ENCODE peak calls at places on chromosomes 13 and 19, in five cellular contexts. H, Y, C, E and D are unnamed samples.

GRCh38 chr19:2619076-2619475 is 83.4 kb downstream of the GNG7 start:
- DNase-seq in Y (no peak), E (no peak), C (no peak), H (peak; percentile 45), D (no peak)

GRCh38 chr19:2246801-2247361 is 2.2 kb upstream of the AMH start:
- DNase-seq in H (no peak), C (peak; percentile 67), E (no peak), Y (peak; percentile 73), D (peak; percentile 36)

GRCh38 chr19:51002542-51003311 is 1.3 kb upstream of the KLK8 start:
- DNase-seq in H (peak; percentile 45), E (no peak), C (no peak), Y (no peak), D (no peak)

GRCh38 chr13:114222461-114222968 is 12.2 kb upstream of the CDC16 start:
- DNase-seq in C (peak; percentile 80), E (no peak), Y (peak; percentile 24), H (peak; percentile 18), D (no peak)

GRCh38 chr19:44757057-44757734 is 8.7 kb downstream of the BCL3 start:
- DNase-seq in Y (peak; percentile 79), E (no peak), C (peak; percentile 77), H (no peak), D (peak; percentile 65)

GRCh38 chr13:40572961-40573360 is 93.5 kb downstream of the FOXO1 start:
- DNase-seq in C (no peak), Y (no peak), E (no peak), H (no peak), D (no peak)

GRCh38 chr13:83730674-83731073 is 151.6 kb downstream of the SLITRK1 start:
- DNase-seq in E (no peak), H (no peak), C (no peak), Y (no peak), D (no peak)

GRCh38 chr13:21616880-21617279 is 12.9 kb upstream of the MICU2 start:
- DNase-seq in Y (no peak), H (no peak), C (no peak), E (no peak), D (no peak)

GRCh38 chr19:41195675-41196497 is 2.9 kb downstream of the CYP2S1 start:
- DNase-seq in Y (no peak), C (no peak), H (peak; percentile 37), E (no peak), D (no peak)

GRCh38 chr13:87536899-87537298 is 134.3 kb upstream of the SLITRK5 start:
- DNase-seq in H (peak; percentile 71), E (no peak), Y (no peak), C (no peak), D (no peak)

GRCh38 chr13:23867027-23867491 is 22.1 kb downstream of the MIPEP start:
- DNase-seq in C (peak; percentile 41), E (no peak), Y (no peak), H (no peak), D (peak; percentile 31)

GRCh38 chr19:32669205-32669785 is 5.7 kb downstream of the ANKRD27 start:
- DNase-seq in Y (no peak), H (no peak), E (no peak), C (no peak), D (peak; percentile 29)

GRCh38 chr19:34432797-34433196 is 4.6 kb downstream of the UBA2 start:
- DNase-seq in H (no peak), Y (peak; percentile 35), E (no peak), C (no peak), D (peak; percentile 20)

GRCh38 chr19:40803857-40804782 is 5.1 kb downstream of the EGLN2 start:
- DNase-seq in Y (peak; percentile 61), H (peak; percentile 84), E (no peak), C (no peak), D (no peak)

GRCh38 chr13:27171244-27171829 is at the start of gene USP12:
- DNase-seq in H (peak; percentile 48), C (no peak), E (peak; percentile 59), Y (peak; percentile 43), D (peak; percentile 12)

GRCh38 chr13:34513526-34513925 is 428.5 kb upstream of the NBEA start:
- DNase-seq in C (no peak), Y (no peak), H (no peak), E (no peak), D (peak; percentile 5)

GRCh38 chr19:13150919-13151604 is 851 bp downstream of the IER2 start:
- DNase-seq in C (no peak), Y (no peak), H (no peak), E (no peak), D (no peak)

GRCh38 chr19:50492303-50493052 is 15.8 kb upstream of the GARIN5A start:
- DNase-seq in H (no peak), E (no peak), Y (no peak), C (no peak), D (no peak)

GRCh38 chr19:50777830-50778303 is 7.6 kb downstream of the GPR32 start:
- DNase-seq in Y (no peak), H (no peak), E (no peak), C (peak; percentile 27), D (peak; percentile 8)

GRCh38 chr19:50449236-50449899 is 16.7 kb downstream of the MYBPC2 start:
- DNase-seq in E (no peak), Y (no peak), C (no peak), H (no peak), D (no peak)

GRCh38 chr13:35810286-35810685 is 320.9 kb downstream of the DCLK1 start:
- DNase-seq in H (no peak), C (no peak), Y (no peak), E (no peak), D (no peak)

GRCh38 chr13:40681341-40682051 is 15.1 kb upstream of the FOXO1 start:
- DNase-seq in H (no peak), C (no peak), E (no peak), Y (no peak), D (no peak)

GRCh38 chr13:23673354-23673753 is 103.1 kb downstream of the TNFRSF19 start:
- DNase-seq in C (peak; percentile 84), H (no peak), E (no peak), Y (no peak), D (peak; percentile 94)

GRCh38 chr13:50128406-50129048 is 113.3 kb downstream of the KCNRG start:
- DNase-seq in C (no peak), H (peak; percentile 58), E (no peak), Y (no peak), D (no peak)

GRCh38 chr13:70203661-70204229 is 95.5 kb upstream of the KLHL1 start:
- DNase-seq in C (no peak), H (no peak), Y (no peak), E (no peak), D (no peak)

GRCh38 chr19:34639491-34640085 is 37.4 kb downstream of the SCGB2B2 start:
- DNase-seq in E (no peak), C (peak; percentile 83), Y (no peak), H (peak; percentile 74), D (peak; percentile 68)

GRCh38 chr19:5122671-5123409 is 153.9 kb downstream of the KDM4B start:
- DNase-seq in C (no peak), Y (no peak), H (no peak), E (no peak), D (no peak)
- TF ChIP-seq CTCF in C (no peak), Y (no peak), H (no peak), E (no peak), D (no peak)

DNA sequence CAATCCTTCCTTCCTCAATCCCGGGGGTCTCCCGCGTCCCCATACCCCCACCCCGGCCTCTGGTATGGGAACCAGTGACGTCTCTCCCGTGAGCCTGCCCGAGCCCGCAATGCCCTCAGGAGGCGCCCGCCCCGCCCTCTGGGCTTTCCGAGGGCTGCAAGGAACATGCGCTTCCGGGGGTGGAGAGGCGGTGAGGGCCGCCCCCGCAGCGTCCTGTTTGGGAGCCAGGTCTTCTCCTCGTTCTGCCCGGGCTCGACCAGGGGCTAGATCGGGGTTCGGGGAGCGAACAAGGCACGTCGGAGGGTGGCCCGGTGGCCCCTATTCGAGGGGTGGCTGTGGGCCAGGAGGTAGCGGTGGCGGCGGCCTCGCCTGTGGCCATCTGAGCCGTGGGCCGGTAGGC is 6.6 kb upstream of the TEX101 start:
- DNase-seq in E (no peak), H (no peak), Y (no peak), C (no peak), D (no peak)
- TF ChIP-seq CTCF in E (no peak), H (no peak), Y (no peak), C (no peak), D (no peak)

GRCh38 chr19:47417107-47417745 is 2.1 kb downstream of the MEIS3 start:
- DNase-seq in C (no peak), Y (no peak), H (no peak), E (no peak), D (no peak)

GRCh38 chr19:47415953-47416666 is 3.2 kb downstream of the MEIS3 start:
- DNase-seq in E (no peak), Y (no peak), C (no peak), H (no peak), D (no peak)

GRCh38 chr19:47413941-47414340 is 5.4 kb downstream of the MEIS3 start:
- DNase-seq in C (no peak), H (no peak), E (no peak), Y (no peak), D (no peak)

GRCh38 chr19:47416667-47417033 is 2.7 kb downstream of the MEIS3 start:
- DNase-seq in Y (no peak), H (no peak), C (no peak), E (no peak), D (no peak)

GRCh38 chr19:47414469-47414868 is 4.9 kb downstream of the MEIS3 start:
- DNase-seq in H (peak; percentile 38), E (no peak), C (no peak), Y (no peak), D (no peak)
- TF ChIP-seq CTCF in H (peak; percentile 20), E (no peak), C (no peak), Y (peak; percentile 17), D (no peak)

GRCh38 chr13:94346261-94347019 is 133.0 kb downstream of the DCT start:
- DNase-seq in H (no peak), Y (no peak), C (no peak), E (no peak), D (no peak)

GRCh38 chr13:94344126-94344863 is 135.2 kb downstream of the DCT start:
- DNase-seq in Y (no peak), C (no peak), E (no peak), H (peak; percentile 20), D (no peak)

GRCh38 chr13:94342436-94343242 is 136.8 kb downstream of the DCT start:
- DNase-seq in E (no peak), C (no peak), Y (no peak), H (no peak), D (no peak)

GRCh38 chr13:94343243-94343585 is 136.3 kb downstream of the DCT start:
- DNase-seq in H (no peak), C (no peak), Y (no peak), E (no peak), D (no peak)

GRCh38 chr13:94345374-94346195 is 133.9 kb downstream of the DCT start:
- DNase-seq in C (peak; percentile 70), E (no peak), H (peak; percentile 25), Y (no peak), D (peak; percentile 59)
- TF ChIP-seq CTCF in C (peak; percentile 21), E (no peak), H (no peak), Y (no peak), D (no peak)

DNA sequence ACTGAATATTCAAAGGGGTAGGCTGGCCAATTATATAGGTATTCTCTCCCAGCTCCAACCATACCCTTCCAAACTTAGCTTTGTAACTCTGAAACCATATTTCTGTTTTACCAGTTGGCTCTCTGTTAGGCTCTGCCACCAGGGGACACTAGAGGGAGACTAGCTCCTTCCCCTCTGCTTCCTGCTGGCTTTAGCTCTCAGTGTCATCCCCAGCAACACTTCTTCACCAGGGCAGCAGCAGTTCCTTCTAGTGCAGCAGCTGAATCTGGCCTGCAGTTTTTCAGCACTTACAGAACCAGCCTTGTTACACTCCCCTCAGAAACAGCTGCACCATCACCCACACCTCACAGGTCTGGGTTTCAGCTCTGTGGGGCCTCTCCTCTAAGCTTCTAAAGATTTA is 51.0 kb upstream of the DOCK9 start:
- DNase-seq in E (no peak), C (no peak), H (peak; percentile 37), Y (no peak), D (no peak)
- TF ChIP-seq CTCF in E (no peak), C (peak; percentile 13), H (peak; percentile 57), Y (no peak), D (peak; percentile 5)